ENCODE peak calls at places on chromosomes 2 and 18, in seven cellular contexts. O is stomach, S is breast epithelium, C is prostate gland, D is transverse colon, X is H1, T is esophagus muscularis mucosa. P is an unnamed sample.

GRCh38 chr2:68971591-68972231 is 2.7 kb upstream of the GKN1 start:
- DNase-seq in O (peak), T (no peak), X (no peak), C (no peak), D (no peak), S (no peak), P (no peak)

GRCh38 chr2:69985684-69986083 is 24.3 kb upstream of the ASPRV1 start:
- DNase-seq in X (no peak), D (peak), T (no peak), S (no peak), O (peak), C (no peak), P (peak)

GRCh38 chr18:25639601-25640000 is 287.6 kb upstream of the ZNF521 start:
- DNase-seq in C (no peak), D (no peak), T (no peak), S (no peak), O (no peak), X (no peak), P (no peak)

GRCh38 chr2:220528180-220528579 is 900.8 kb downstream of the SLC4A3 start:
- DNase-seq in C (no peak), T (no peak), O (no peak), S (no peak), X (no peak), D (no peak), P (no peak)

GRCh38 chr18:31278609-31279071 is 39.3 kb upstream of the DSG1 start:
- DNase-seq in D (peak), O (no peak), T (no peak), C (no peak), S (no peak), X (no peak), P (no peak)

GRCh38 chr2:84964406-84965191 is 6.4 kb upstream of the KCMF1 start:
- DNase-seq in T (no peak), C (no peak), X (no peak), S (no peak), O (no peak), D (no peak), P (no peak)

GRCh38 chr2:91975130-91975491 is 2896.1 kb upstream of the TEKT4 start:
- DNase-seq in C (no peak), T (no peak), S (no peak), D (no peak), O (no peak), X (no peak), P (peak)

GRCh38 chr18:49212819-49213218 is 247.6 kb downstream of the DYM start:
- DNase-seq in O (no peak), S (no peak), D (no peak), C (no peak), T (no peak), X (no peak), P (no peak)

GRCh38 chr2:69575926-69576325 is 67.6 kb downstream of the AAK1 start:
- DNase-seq in C (no peak), X (no peak), T (peak), D (no peak), O (no peak), S (no peak), P (no peak)

GRCh38 chr2:20692081-20692480 is 25.1 kb downstream of the GDF7 start:
- DNase-seq in S (no peak), D (no peak), C (no peak), X (no peak), T (peak), O (no peak), P (no peak)

GRCh38 chr18:48904847-48905394 is 45.8 kb downstream of the SMAD7 start:
- DNase-seq in C (no peak), O (no peak), X (no peak), D (no peak), S (no peak), T (no peak), P (no peak)

GRCh38 chr18:63376493-63377053 is 9.6 kb upstream of the KDSR start:
- DNase-seq in S (no peak), D (no peak), X (no peak), C (no peak), O (no peak), T (no peak), P (no peak)

GRCh38 chr2:100936070-100936741 is 65.9 kb upstream of the RPL31 start:
- DNase-seq in D (peak), C (no peak), X (no peak), S (no peak), O (no peak), T (no peak), P (no peak)

GRCh38 chr2:10169581-10169980 is 47.0 kb downstream of the RRM2 start:
- DNase-seq in T (no peak), D (no peak), X (no peak), C (no peak), S (no peak), O (no peak), P (peak)

GRCh38 chr2:159091981-159092380 is 123.5 kb downstream of the TANC1 start:
- DNase-seq in S (no peak), T (no peak), C (peak), D (peak), X (no peak), O (no peak), P (no peak)

GRCh38 chr18:77129150-77129551 is 3.4 kb downstream of the MBP start:
- DNase-seq in S (no peak), C (no peak), O (no peak), T (no peak), X (no peak), D (no peak), P (no peak)

GRCh38 chr2:32904711-32905110 is 42.0 kb upstream of the LTBP1 start:
- DNase-seq in X (no peak), D (no peak), T (no peak), S (no peak), O (no peak), C (no peak), P (no peak)

GRCh38 chr18:44679912-44680270 is 797 bp upstream of the SETBP1 start:
- DNase-seq in C (peak), T (peak), D (peak), X (peak), O (peak), S (peak), P (peak)

GRCh38 chr18:13261658-13262357 is 43.2 kb downstream of the LDLRAD4 start:
- DNase-seq in T (no peak), O (no peak), D (no peak), X (no peak), S (no peak), C (no peak), P (no peak)

GRCh38 chr18:69216390-69216789 is 184.3 kb upstream of the DOK6 start:
- DNase-seq in T (no peak), D (no peak), S (no peak), C (no peak), X (no peak), O (no peak), P (no peak)

GRCh38 chr2:101160454-101160853 is 9.3 kb upstream of the TBC1D8 start:
- DNase-seq in T (no peak), X (no peak), S (no peak), C (no peak), D (no peak), O (peak), P (no peak)

GRCh38 chr18:45505497-45506206 is 109.6 kb upstream of the SLC14A2 start:
- DNase-seq in S (no peak), C (no peak), O (no peak), D (no peak), X (no peak), T (no peak), P (no peak)

GRCh38 chr2:35199298-35199697 is 1156.3 kb upstream of the CRIM1 start:
- DNase-seq in O (no peak), D (no peak), X (no peak), T (no peak), C (no peak), S (no peak), P (no peak)

GRCh38 chr18:48529796-48530195 is 9.0 kb upstream of the CTIF start:
- DNase-seq in S (no peak), T (no peak), O (no peak), D (no peak), C (no peak), X (no peak), P (no peak)

GRCh38 chr2:191677646-191678436 is at the start of gene NABP1:
- DNase-seq in S (peak), D (peak), X (peak), C (peak), O (peak), T (peak), P (peak)

GRCh38 chr18:58287626-58288289 is 243.7 kb downstream of the NEDD4L start:
- DNase-seq in T (no peak), C (no peak), O (peak), X (no peak), S (no peak), D (peak), P (no peak)

GRCh38 chr2:223549215-223549614 is 52.9 kb downstream of the SCG2 start:
- DNase-seq in O (no peak), C (no peak), T (no peak), D (no peak), S (no peak), X (no peak), P (no peak)

GRCh38 chr2:86783615-86784339 is 6.9 kb downstream of the CD8A start:
- DNase-seq in T (no peak), O (no peak), X (no peak), D (no peak), C (no peak), S (no peak), P (no peak)

GRCh38 chr2:164388511-164388910 is 232.8 kb downstream of the GRB14 start:
- DNase-seq in S (no peak), X (no peak), T (no peak), C (no peak), D (no peak), O (no peak), P (no peak)

GRCh38 chr2:88654714-88655113 is 27.4 kb upstream of the EIF2AK3 start:
- DNase-seq in C (no peak), S (no peak), T (no peak), X (no peak), O (no peak), D (no peak), P (no peak)

GRCh38 chr18:60235164-60235563 is 137.4 kb downstream of the MC4R start:
- DNase-seq in D (no peak), O (no peak), T (no peak), X (no peak), S (no peak), C (no peak), P (no peak)

GRCh38 chr2:60880633-60880987 is 764 bp upstream of the REL start:
- DNase-seq in D (no peak), T (no peak), S (no peak), C (no peak), X (no peak), O (no peak), P (no peak)

GRCh38 chr2:102141915-102142828 is at the start of gene IL1R1:
- DNase-seq in T (no peak), S (peak), D (peak), X (peak), O (peak), C (peak), P (peak)

GRCh38 chr2:33022989-33023731 is 76.4 kb downstream of the LTBP1 start:
- DNase-seq in D (no peak), O (no peak), C (no peak), S (no peak), T (no peak), X (no peak), P (no peak)

GRCh38 chr2:85914916-85915315 is 26.1 kb upstream of the ST3GAL5 start:
- DNase-seq in X (no peak), T (no peak), D (no peak), C (no peak), O (no peak), S (no peak), P (no peak)

GRCh38 chr2:234951386-234952269 is at the start of gene SH3BP4:
- DNase-seq in S (peak), D (peak), C (peak), T (no peak), O (peak), X (peak), P (peak)
- TF ChIP-seq POLR2A in S (no peak), D (peak), C (peak), T (no peak), O (no peak), X (peak), P (no peak)

GRCh38 chr2:201228912-201229290 is 31.4 kb upstream of the CASP8 start:
- DNase-seq in S (no peak), O (no peak), D (peak), C (no peak), X (no peak), T (peak), P (no peak)

GRCh38 chr2:201235865-201236811 is 24.2 kb upstream of the CASP8 start:
- DNase-seq in X (peak), S (no peak), D (peak), C (peak), T (peak), O (no peak), P (peak)

GRCh38 chr2:201234167-201235139 is 25.9 kb upstream of the CASP8 start:
- DNase-seq in O (no peak), S (no peak), D (no peak), X (peak), C (no peak), T (peak), P (no peak)

GRCh38 chr2:201233192-201234166 is 26.9 kb upstream of the CASP8 start:
- DNase-seq in T (peak), O (peak), D (peak), C (peak), S (peak), X (peak), P (peak)

DNA sequence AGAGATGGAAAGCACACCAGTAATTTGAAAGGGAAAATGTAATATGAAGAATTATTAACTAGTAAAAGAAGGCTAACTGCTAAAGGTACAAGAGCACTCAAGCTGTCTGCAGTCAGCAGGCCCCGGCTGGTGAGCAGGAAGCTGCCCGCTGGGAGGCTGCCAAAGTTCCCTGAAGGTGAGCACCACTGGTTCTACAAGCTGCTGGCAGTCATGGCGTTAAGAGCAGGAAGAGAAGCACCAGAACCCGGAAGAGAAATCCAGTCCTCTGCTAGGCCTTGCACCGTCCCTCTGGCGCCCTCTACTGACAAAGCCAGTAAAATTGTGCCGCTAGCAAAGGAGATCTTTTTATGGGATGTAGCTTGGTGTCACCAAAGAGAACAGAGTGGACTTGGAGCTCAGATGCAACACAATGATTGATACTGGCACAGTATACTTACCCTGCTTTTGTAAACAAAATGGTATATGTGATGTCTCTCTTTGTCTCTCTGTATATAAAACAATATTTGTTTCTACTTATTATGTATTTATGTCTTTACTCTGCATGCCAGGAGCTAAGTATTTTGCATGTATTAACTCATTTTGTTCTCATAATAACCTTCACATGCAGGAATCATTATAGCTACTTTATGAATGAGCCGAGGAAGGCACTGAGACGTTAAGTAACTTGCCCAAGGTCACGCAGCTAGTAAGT is 28.1 kb upstream of the CASP8 start:
- DNase-seq in T (peak), D (peak), C (peak), X (peak), O (peak), S (peak), P (peak)
- TF ChIP-seq POLR2AphosphoS5 in T (peak), D (no peak), C (peak), X (no peak), O (peak), S (peak), P (peak)

DNA sequence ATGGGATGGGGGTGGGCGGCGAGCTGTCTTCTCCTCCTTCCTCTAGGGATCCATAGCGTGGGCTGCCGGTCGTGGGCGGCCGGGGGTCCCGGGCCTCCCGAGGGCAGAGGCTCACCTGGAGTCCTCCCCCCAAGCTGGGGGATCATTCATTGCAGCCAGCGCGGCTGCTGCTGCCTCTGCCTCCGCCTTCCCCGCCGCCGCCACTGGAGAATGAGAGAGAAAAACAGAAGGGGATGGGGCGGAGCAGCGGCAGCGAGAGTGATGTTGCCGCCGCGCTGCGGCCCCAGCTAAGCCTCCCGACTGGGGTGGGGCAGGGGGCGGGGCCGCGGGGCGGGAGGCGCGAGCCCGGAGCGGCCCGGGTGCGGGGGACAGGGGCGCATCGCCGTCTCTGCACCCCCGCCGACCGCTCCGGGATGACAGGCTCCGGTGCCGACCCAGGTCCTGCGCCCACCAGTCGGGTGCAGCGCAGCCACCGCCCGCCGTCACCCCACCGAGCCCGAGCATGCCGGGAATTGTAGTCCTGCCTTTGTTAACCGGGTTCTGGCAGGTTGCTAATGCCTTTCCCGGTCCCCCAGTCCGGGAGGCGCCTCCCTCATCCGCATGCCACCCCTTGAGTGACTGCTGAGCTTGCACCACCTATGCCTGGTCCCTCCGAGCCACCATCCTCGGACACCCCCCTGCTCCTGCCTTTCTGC is at the start of gene KIF3C:
- DNase-seq in X (peak), S (no peak), D (peak), T (no peak), C (peak), O (peak), P (peak)
- H3K27ac ChIP-seq in X (peak), S (peak), D (peak), T (peak), C (peak), O (peak), P (peak)

DNA sequence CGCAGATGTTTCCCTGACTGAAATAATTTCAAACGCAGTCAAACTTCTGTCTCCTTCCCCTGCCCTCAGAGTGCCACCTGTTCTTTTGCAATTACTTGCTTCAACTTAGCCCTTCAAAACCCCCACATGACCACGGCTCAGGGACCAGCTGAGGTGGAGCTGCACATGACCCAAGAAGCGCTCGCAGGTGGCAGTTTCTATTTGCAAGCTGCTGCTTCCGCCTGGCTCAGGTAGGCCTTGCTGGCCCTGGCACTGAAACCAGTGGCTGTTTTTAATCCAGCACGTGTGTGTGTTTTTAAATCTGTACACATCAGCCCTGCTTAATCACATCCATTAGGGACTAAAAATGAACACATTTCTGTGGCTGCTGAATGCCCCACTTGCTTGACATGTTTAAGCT is 95.3 kb downstream of the CCDC93 start:
- DNase-seq in D (peak), S (no peak), C (no peak), O (no peak), T (peak), X (no peak), P (no peak)
- TF ChIP-seq POLR2A in D (no peak), S (no peak), C (no peak), O (no peak), T (no peak), X (no peak), P (no peak)

GRCh38 chr2:96869281-96869823 is 528 bp downstream of the SEMA4C start:
- DNase-seq in S (peak), T (no peak), C (peak), D (peak), O (peak), X (peak), P (peak)

GRCh38 chr2:96870631-96871255 is 863 bp upstream of the SEMA4C start:
- DNase-seq in O (peak), D (peak), S (no peak), X (no peak), T (no peak), C (peak), P (peak)

GRCh38 chr2:96868555-96869280 is 1.2 kb downstream of the SEMA4C start:
- DNase-seq in X (peak), C (peak), O (peak), S (peak), D (peak), T (no peak), P (peak)

GRCh38 chr2:96867756-96868554 is 1.9 kb downstream of the SEMA4C start:
- DNase-seq in C (no peak), S (no peak), O (no peak), X (no peak), T (no peak), D (no peak), P (peak)

GRCh38 chr2:96869824-96870630 is at the start of gene SEMA4C:
- DNase-seq in S (peak), D (peak), C (peak), T (no peak), X (peak), O (peak), P (peak)
- TF ChIP-seq POLR2AphosphoS5 in S (no peak), D (peak), C (peak), T (peak), X (no peak), O (peak), P (peak)

GRCh38 chr18:53745228-53745967 is 479.1 kb downstream of the MBD2 start:
- DNase-seq in X (no peak), D (no peak), S (no peak), T (no peak), C (no peak), O (no peak), P (no peak)

DNA sequence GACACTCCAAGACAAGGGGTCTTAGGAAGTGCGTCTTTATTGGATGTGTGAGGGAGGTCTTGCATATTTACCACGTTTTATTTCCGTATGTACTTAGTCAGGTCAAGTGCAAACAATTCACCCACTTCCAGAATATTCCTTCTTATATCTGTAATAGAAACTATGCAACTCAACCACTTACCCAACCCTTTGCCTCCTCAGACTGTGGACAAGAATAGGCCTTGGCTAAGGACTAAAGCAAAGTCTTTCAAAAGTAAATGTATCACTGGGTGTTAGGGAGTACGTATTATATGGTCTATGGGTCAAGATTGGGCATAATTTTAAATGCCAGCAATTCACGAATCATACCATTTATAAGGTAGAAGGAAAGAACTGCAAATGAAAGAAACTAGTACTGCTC is 484.8 kb downstream of the MBD2 start:
- DNase-seq in S (no peak), D (no peak), C (no peak), X (no peak), T (no peak), O (no peak), P (no peak)
- H3K27ac ChIP-seq in S (no peak), D (no peak), C (no peak), X (no peak), T (no peak), O (no peak), P (no peak)

P was measured in spleen.